ENCODE peak calls at places on chromosome 19, in five cellular contexts. One of them, this sample, is unnamed.

GRCh38 chr19:35249848-35250711 is 1.3 kb downstream of the LSR start:
- DNase-seq in fibroblast of lung: no peak
- DNase-seq in posterior vena cava: peak; percentile 62
- DNase-seq in activated CD4-positive, alpha-beta T cell treated with anti-CD3 and anti-CD28 coated beads for 36 hours: peak; percentile 3
- DNase-seq in memory B cell: no peak
- DNase-seq in this sample: no peak

GRCh38 chr19:58182577-58182988 is 278 bp upstream of the ZNF274 start:
- DNase-seq in fibroblast of lung: no peak
- DNase-seq in posterior vena cava: peak; percentile 97
- DNase-seq in activated CD4-positive, alpha-beta T cell treated with anti-CD3 and anti-CD28 coated beads for 36 hours: peak; percentile 95
- DNase-seq in memory B cell: no peak
- DNase-seq in this sample: no peak

GRCh38 chr19:11142528-11143171 is 12.9 kb downstream of the SPC24 start:
- DNase-seq in fibroblast of lung: peak; percentile 90
- DNase-seq in posterior vena cava: peak; percentile 96
- DNase-seq in activated CD4-positive, alpha-beta T cell treated with anti-CD3 and anti-CD28 coated beads for 36 hours: no peak
- DNase-seq in memory B cell: no peak
- DNase-seq in this sample: peak; percentile 78

GRCh38 chr19:38039966-38040365 is 133.0 kb downstream of the SIPA1L3 start:
- DNase-seq in fibroblast of lung: peak; percentile 95
- DNase-seq in posterior vena cava: no peak
- DNase-seq in activated CD4-positive, alpha-beta T cell treated with anti-CD3 and anti-CD28 coated beads for 36 hours: peak; percentile 26
- DNase-seq in memory B cell: no peak
- DNase-seq in this sample: peak; percentile 99

GRCh38 chr19:45498411-45499195 is at the start of gene PPM1N:
- DNase-seq in fibroblast of lung: no peak
- DNase-seq in posterior vena cava: no peak
- DNase-seq in activated CD4-positive, alpha-beta T cell treated with anti-CD3 and anti-CD28 coated beads for 36 hours: peak; percentile 79
- DNase-seq in memory B cell: peak; percentile 66
- DNase-seq in this sample: no peak

GRCh38 chr19:41327499-41328156 is 17.7 kb downstream of the CCDC97 start:
- DNase-seq in fibroblast of lung: peak; percentile 69
- DNase-seq in posterior vena cava: peak; percentile 94
- DNase-seq in activated CD4-positive, alpha-beta T cell treated with anti-CD3 and anti-CD28 coated beads for 36 hours: peak; percentile 93
- DNase-seq in memory B cell: peak; percentile 76
- DNase-seq in this sample: no peak

GRCh38 chr19:35476149-35476548 is 14.1 kb downstream of the KRTDAP start:
- DNase-seq in fibroblast of lung: no peak
- DNase-seq in posterior vena cava: no peak
- DNase-seq in activated CD4-positive, alpha-beta T cell treated with anti-CD3 and anti-CD28 coated beads for 36 hours: peak; percentile 56
- DNase-seq in memory B cell: no peak
- DNase-seq in this sample: no peak

GRCh38 chr19:3670796-3671679 is 29.2 kb downstream of the PIP5K1C start:
- DNase-seq in fibroblast of lung: peak; percentile 70
- DNase-seq in posterior vena cava: peak; percentile 96
- DNase-seq in activated CD4-positive, alpha-beta T cell treated with anti-CD3 and anti-CD28 coated beads for 36 hours: peak; percentile 71
- DNase-seq in memory B cell: no peak
- DNase-seq in this sample: no peak

GRCh38 chr19:51186323-51186722 is 38.6 kb upstream of the CD33 start:
- DNase-seq in fibroblast of lung: no peak
- DNase-seq in posterior vena cava: peak; percentile 54
- DNase-seq in activated CD4-positive, alpha-beta T cell treated with anti-CD3 and anti-CD28 coated beads for 36 hours: no peak
- DNase-seq in memory B cell: no peak
- DNase-seq in this sample: no peak

GRCh38 chr19:38284422-38284821 is 19.6 kb upstream of the C19orf33 start:
- DNase-seq in fibroblast of lung: no peak
- DNase-seq in posterior vena cava: no peak
- DNase-seq in activated CD4-positive, alpha-beta T cell treated with anti-CD3 and anti-CD28 coated beads for 36 hours: no peak
- DNase-seq in memory B cell: no peak
- DNase-seq in this sample: no peak

GRCh38 chr19:3440082-3440481 is 40.2 kb downstream of the SMIM24 start:
- DNase-seq in fibroblast of lung: no peak
- DNase-seq in posterior vena cava: no peak
- DNase-seq in activated CD4-positive, alpha-beta T cell treated with anti-CD3 and anti-CD28 coated beads for 36 hours: peak; percentile 78
- DNase-seq in memory B cell: peak; percentile 60
- DNase-seq in this sample: peak; percentile 39

GRCh38 chr19:41330946-41331678 is 21.1 kb downstream of the CCDC97 start:
- DNase-seq in fibroblast of lung: no peak
- DNase-seq in posterior vena cava: no peak
- DNase-seq in activated CD4-positive, alpha-beta T cell treated with anti-CD3 and anti-CD28 coated beads for 36 hours: no peak
- DNase-seq in memory B cell: no peak
- DNase-seq in this sample: no peak

GRCh38 chr19:3771033-3771905 is 759 bp downstream of the RAX2 start:
- DNase-seq in fibroblast of lung: no peak
- DNase-seq in posterior vena cava: no peak
- DNase-seq in activated CD4-positive, alpha-beta T cell treated with anti-CD3 and anti-CD28 coated beads for 36 hours: no peak
- DNase-seq in memory B cell: no peak
- DNase-seq in this sample: no peak

GRCh38 chr19:5905072-5905778 is 553 bp downstream of the VMAC start:
- DNase-seq in fibroblast of lung: no peak
- DNase-seq in posterior vena cava: no peak
- DNase-seq in activated CD4-positive, alpha-beta T cell treated with anti-CD3 and anti-CD28 coated beads for 36 hours: no peak
- DNase-seq in memory B cell: no peak
- DNase-seq in this sample: no peak

GRCh38 chr19:3304871-3305423 is 61.4 kb upstream of the NFIC start:
- DNase-seq in fibroblast of lung: peak; percentile 31
- DNase-seq in posterior vena cava: peak; percentile 90
- DNase-seq in activated CD4-positive, alpha-beta T cell treated with anti-CD3 and anti-CD28 coated beads for 36 hours: peak; percentile 89
- DNase-seq in memory B cell: peak; percentile 54
- DNase-seq in this sample: peak; percentile 68

GRCh38 chr19:21580101-21580500 is 74.7 kb downstream of the ZNF429 start:
- DNase-seq in fibroblast of lung: no peak
- DNase-seq in posterior vena cava: no peak
- DNase-seq in activated CD4-positive, alpha-beta T cell treated with anti-CD3 and anti-CD28 coated beads for 36 hours: no peak
- DNase-seq in memory B cell: no peak
- DNase-seq in this sample: no peak

GRCh38 chr19:41535029-41535622 is 40.8 kb upstream of the CEACAM21 start:
- DNase-seq in fibroblast of lung: no peak
- DNase-seq in posterior vena cava: no peak
- DNase-seq in activated CD4-positive, alpha-beta T cell treated with anti-CD3 and anti-CD28 coated beads for 36 hours: no peak
- DNase-seq in memory B cell: peak; percentile 40
- DNase-seq in this sample: no peak

GRCh38 chr19:17686592-17687042 is 1.5 kb downstream of the UNC13A start:
- DNase-seq in fibroblast of lung: peak; percentile 10
- DNase-seq in posterior vena cava: peak; percentile 81
- DNase-seq in activated CD4-positive, alpha-beta T cell treated with anti-CD3 and anti-CD28 coated beads for 36 hours: no peak
- DNase-seq in memory B cell: no peak
- DNase-seq in this sample: no peak

GRCh38 chr19:33998739-33999345 is 173.5 kb upstream of the LSM14A start:
- DNase-seq in fibroblast of lung: peak; percentile 6
- DNase-seq in posterior vena cava: no peak
- DNase-seq in activated CD4-positive, alpha-beta T cell treated with anti-CD3 and anti-CD28 coated beads for 36 hours: no peak
- DNase-seq in memory B cell: no peak
- DNase-seq in this sample: no peak

GRCh38 chr19:3102239-3103140 is 8.3 kb downstream of the GNA11 start:
- DNase-seq in fibroblast of lung: no peak
- DNase-seq in posterior vena cava: no peak
- DNase-seq in activated CD4-positive, alpha-beta T cell treated with anti-CD3 and anti-CD28 coated beads for 36 hours: no peak
- DNase-seq in memory B cell: no peak
- DNase-seq in this sample: no peak

GRCh38 chr19:16435238-16435911 is 36.4 kb downstream of the EPS15L1 start:
- DNase-seq in fibroblast of lung: peak; percentile 97
- DNase-seq in posterior vena cava: no peak
- DNase-seq in activated CD4-positive, alpha-beta T cell treated with anti-CD3 and anti-CD28 coated beads for 36 hours: no peak
- DNase-seq in memory B cell: no peak
- DNase-seq in this sample: no peak

GRCh38 chr19:58262922-58263296 is 15.8 kb upstream of the ZNF8 start:
- DNase-seq in fibroblast of lung: no peak
- DNase-seq in posterior vena cava: peak; percentile 9
- DNase-seq in activated CD4-positive, alpha-beta T cell treated with anti-CD3 and anti-CD28 coated beads for 36 hours: no peak
- DNase-seq in memory B cell: no peak
- DNase-seq in this sample: no peak

GRCh38 chr19:49771674-49772139 is 4.9 kb downstream of the AP2A1 start:
- DNase-seq in fibroblast of lung: no peak
- DNase-seq in posterior vena cava: no peak
- DNase-seq in activated CD4-positive, alpha-beta T cell treated with anti-CD3 and anti-CD28 coated beads for 36 hours: no peak
- DNase-seq in memory B cell: no peak
- DNase-seq in this sample: no peak

GRCh38 chr19:28307963-28308362 is 905.0 kb downstream of the UQCRFS1 start:
- DNase-seq in fibroblast of lung: no peak
- DNase-seq in posterior vena cava: no peak
- DNase-seq in activated CD4-positive, alpha-beta T cell treated with anti-CD3 and anti-CD28 coated beads for 36 hours: no peak
- DNase-seq in memory B cell: no peak
- DNase-seq in this sample: no peak

GRCh38 chr19:34253711-34254551 is 423 bp upstream of the GARRE1 start:
- DNase-seq in fibroblast of lung: peak; percentile 59
- DNase-seq in posterior vena cava: peak; percentile 95
- DNase-seq in activated CD4-positive, alpha-beta T cell treated with anti-CD3 and anti-CD28 coated beads for 36 hours: no peak
- DNase-seq in memory B cell: peak; percentile 75
- DNase-seq in this sample: peak; percentile 75

GRCh38 chr19:3250675-3251074 is 26.2 kb downstream of the CELF5 start:
- DNase-seq in fibroblast of lung: no peak
- DNase-seq in posterior vena cava: no peak
- DNase-seq in activated CD4-positive, alpha-beta T cell treated with anti-CD3 and anti-CD28 coated beads for 36 hours: peak; percentile 69
- DNase-seq in memory B cell: no peak
- DNase-seq in this sample: peak; percentile 38

GRCh38 chr19:56167064-56167578 is 8.7 kb upstream of the GALP start:
- DNase-seq in fibroblast of lung: no peak
- DNase-seq in posterior vena cava: no peak
- DNase-seq in activated CD4-positive, alpha-beta T cell treated with anti-CD3 and anti-CD28 coated beads for 36 hours: no peak
- DNase-seq in memory B cell: no peak
- DNase-seq in this sample: no peak

GRCh38 chr19:17967258-17968051 is 548 bp downstream of the KCNN1 start:
- DNase-seq in fibroblast of lung: no peak
- DNase-seq in posterior vena cava: no peak
- DNase-seq in activated CD4-positive, alpha-beta T cell treated with anti-CD3 and anti-CD28 coated beads for 36 hours: no peak
- DNase-seq in memory B cell: no peak
- DNase-seq in this sample: no peak

GRCh38 chr19:3129112-3129511 is 6.7 kb upstream of the GNA15 start:
- DNase-seq in fibroblast of lung: peak; percentile 45
- DNase-seq in posterior vena cava: no peak
- DNase-seq in activated CD4-positive, alpha-beta T cell treated with anti-CD3 and anti-CD28 coated beads for 36 hours: no peak
- DNase-seq in memory B cell: no peak
- DNase-seq in this sample: peak; percentile 67

GRCh38 chr19:14116918-14117578 is 514 bp downstream of the PRKACA start:
- DNase-seq in fibroblast of lung: no peak
- DNase-seq in posterior vena cava: peak; percentile 84
- DNase-seq in activated CD4-positive, alpha-beta T cell treated with anti-CD3 and anti-CD28 coated beads for 36 hours: peak; percentile 41
- DNase-seq in memory B cell: no peak
- DNase-seq in this sample: no peak

GRCh38 chr19:50357178-50358100 is 8.0 kb downstream of the NAPSA start:
- DNase-seq in fibroblast of lung: peak; percentile 47
- DNase-seq in posterior vena cava: peak; percentile 93
- DNase-seq in activated CD4-positive, alpha-beta T cell treated with anti-CD3 and anti-CD28 coated beads for 36 hours: peak; percentile 93
- DNase-seq in memory B cell: peak; percentile 87
- DNase-seq in this sample: peak; percentile 52

GRCh38 chr19:33802801-33803200 is 6.1 kb downstream of the KCTD15 start:
- DNase-seq in fibroblast of lung: no peak
- DNase-seq in posterior vena cava: no peak
- DNase-seq in activated CD4-positive, alpha-beta T cell treated with anti-CD3 and anti-CD28 coated beads for 36 hours: no peak
- DNase-seq in memory B cell: no peak
- DNase-seq in this sample: no peak

GRCh38 chr19:12783849-12784393 is 7.4 kb upstream of the JUNB start:
- DNase-seq in fibroblast of lung: no peak
- DNase-seq in posterior vena cava: peak; percentile 90
- DNase-seq in activated CD4-positive, alpha-beta T cell treated with anti-CD3 and anti-CD28 coated beads for 36 hours: peak; percentile 57
- DNase-seq in memory B cell: no peak
- DNase-seq in this sample: no peak

GRCh38 chr19:3950871-3951861 is 18.3 kb downstream of the NMRK2 start:
- DNase-seq in fibroblast of lung: no peak
- DNase-seq in posterior vena cava: no peak
- DNase-seq in activated CD4-positive, alpha-beta T cell treated with anti-CD3 and anti-CD28 coated beads for 36 hours: no peak
- DNase-seq in memory B cell: no peak
- DNase-seq in this sample: no peak

GRCh38 chr19:41616785-41617621 is 9.9 kb downstream of the CEACAM4 start:
- DNase-seq in fibroblast of lung: peak; percentile 4
- DNase-seq in posterior vena cava: no peak
- DNase-seq in activated CD4-positive, alpha-beta T cell treated with anti-CD3 and anti-CD28 coated beads for 36 hours: peak; percentile 22
- DNase-seq in memory B cell: no peak
- DNase-seq in this sample: peak; percentile 27

GRCh38 chr19:14449321-14449720 is 16.2 kb downstream of the PKN1 start:
- DNase-seq in fibroblast of lung: no peak
- DNase-seq in posterior vena cava: no peak
- DNase-seq in activated CD4-positive, alpha-beta T cell treated with anti-CD3 and anti-CD28 coated beads for 36 hours: no peak
- DNase-seq in memory B cell: no peak
- DNase-seq in this sample: peak; percentile 56

GRCh38 chr19:39413903-39414608 is 1.6 kb downstream of the PLEKHG2 start:
- DNase-seq in fibroblast of lung: no peak
- DNase-seq in posterior vena cava: peak; percentile 89
- DNase-seq in activated CD4-positive, alpha-beta T cell treated with anti-CD3 and anti-CD28 coated beads for 36 hours: no peak
- DNase-seq in memory B cell: no peak
- DNase-seq in this sample: no peak